ENCODE peak calls at places on chromosomes 5 and 9, in four cellular contexts. N is GM12864; K is CD4-positive, alpha-beta T cell; B is esophagus squamous epithelium. J is an unnamed sample.

GRCh38 chr9:36802171-36802920 is 229.7 kb downstream of the MELK start:
- DNase-seq in N (no peak), K (no peak), B (no peak), J (no peak)

GRCh38 chr5:172795401-172795977 is 24.5 kb upstream of the DUSP1 start:
- DNase-seq in N (no peak), K (no peak), B (no peak), J (peak; percentile 56)

GRCh38 chr9:135803441-135803840 is 101.5 kb downstream of the KCNT1 start:
- DNase-seq in N (no peak), K (no peak), B (no peak), J (no peak)

GRCh38 chr9:16286160-16286559 is 584.3 kb downstream of the BNC2 start:
- DNase-seq in N (no peak), K (no peak), B (no peak), J (no peak)

GRCh38 chr5:92835712-92836111 is 745.3 kb downstream of the NR2F1-AS1 start:
- DNase-seq in N (no peak), K (no peak), B (no peak), J (no peak)

GRCh38 chr9:128470560-128470959 is 14.8 kb downstream of the ODF2 start:
- DNase-seq in N (no peak), K (no peak), B (no peak), J (no peak)

GRCh38 chr5:96692436-96692835 is 30.3 kb downstream of the CAST start:
- DNase-seq in N (no peak), K (no peak), B (no peak), J (no peak)

GRCh38 chr9:2354216-2354615 is 267.4 kb upstream of the VLDLR start:
- DNase-seq in N (no peak), K (no peak), B (no peak), J (no peak)

GRCh38 chr9:29717576-29717975 is 2144.3 kb upstream of the C9orf72 start:
- DNase-seq in N (no peak), K (no peak), B (no peak), J (no peak)

GRCh38 chr5:73625314-73625904 is 587 bp upstream of the ARHGEF28 start:
- DNase-seq in N (no peak), K (peak; percentile 1), B (no peak), J (no peak)

GRCh38 chr9:5939530-5939929 is 48.8 kb downstream of the MLANA start:
- DNase-seq in N (no peak), K (no peak), B (no peak), J (no peak)

GRCh38 chr5:180990086-180990888 is 1.6 kb downstream of the BTNL3 start:
- DNase-seq in N (no peak), K (no peak), B (no peak), J (no peak)

GRCh38 chr9:118618091-118618490 is 751.1 kb downstream of the BRINP1 start:
- DNase-seq in N (no peak), K (no peak), B (no peak), J (no peak)

J was measured in epithelial cell of proximal tubule.